ENCODE peak calls at places on chromosome 17, in five cellular contexts. I is A549, Z is stomach, Y is GM23338, P is thyroid gland. G is an unnamed sample.

GRCh38 chr17:39152134-39152884 is 872 bp upstream of the PLXDC1 start:
- DNase-seq in I (no peak), Z (no peak), Y (no peak), P (no peak), G (no peak)

GRCh38 chr17:28221751-28222414 is 97.1 kb upstream of the TMEM97 start:
- DNase-seq in I (no peak), Z (no peak), Y (no peak), P (no peak), G (no peak)

GRCh38 chr17:10072556-10072955 is 125.8 kb downstream of the GAS7 start:
- DNase-seq in I (no peak), Z (no peak), Y (no peak), P (no peak), G (no peak)

GRCh38 chr17:8494506-8495111 is 58.9 kb downstream of the NDEL1 start:
- DNase-seq in I (no peak), Z (no peak), Y (no peak), P (no peak), G (no peak)

GRCh38 chr17:45958307-45958706 is 40.7 kb upstream of the STH start:
- DNase-seq in I (no peak), Z (no peak), Y (no peak), P (no peak), G (no peak)

GRCh38 chr17:9750488-9750887 is 40.9 kb downstream of the DHRS7C start:
- DNase-seq in I (no peak), Z (no peak), Y (no peak), P (no peak), G (no peak)

GRCh38 chr17:27751166-27751565 is 49.2 kb downstream of the NOS2 start:
- DNase-seq in I (no peak), Z (no peak), Y (no peak), P (no peak), G (no peak)

GRCh38 chr17:78921437-78921971 is 3.7 kb downstream of the TIMP2 start:
- DNase-seq in I (no peak), Z (no peak), Y (no peak), P (no peak), G (no peak)

GRCh38 chr17:82781894-82782274 is 30.0 kb downstream of the TBCD start:
- DNase-seq in I (peak; percentile 72), Z (peak; percentile 89), Y (peak; percentile 82), P (peak; percentile 89), G (peak; percentile 96)

GRCh38 chr17:51238253-51238887 is 21.5 kb downstream of the MBTD1 start:
- DNase-seq in I (no peak), Z (no peak), Y (no peak), P (no peak), G (peak; percentile 50)

GRCh38 chr17:79440251-79440650 is 170.6 kb downstream of the RBFOX3 start:
- DNase-seq in I (no peak), Z (no peak), Y (no peak), P (no peak), G (no peak)

GRCh38 chr17:35578195-35578928 is at the start of gene PEX12:
- DNase-seq in I (peak; percentile 89), Z (peak; percentile 88), Y (peak; percentile 95), P (peak; percentile 93), G (peak; percentile 85)

GRCh38 chr17:58084317-58084981 is 1.2 kb downstream of the DYNLL2 start:
- DNase-seq in I (peak; percentile 61), Z (peak; percentile 61), Y (peak; percentile 72), P (peak; percentile 54), G (peak; percentile 61)
- TF ChIP-seq CTCF in I (peak; percentile 44), Z (no peak), Y (peak; percentile 55), P (no peak), G (peak; percentile 27)

DNA sequence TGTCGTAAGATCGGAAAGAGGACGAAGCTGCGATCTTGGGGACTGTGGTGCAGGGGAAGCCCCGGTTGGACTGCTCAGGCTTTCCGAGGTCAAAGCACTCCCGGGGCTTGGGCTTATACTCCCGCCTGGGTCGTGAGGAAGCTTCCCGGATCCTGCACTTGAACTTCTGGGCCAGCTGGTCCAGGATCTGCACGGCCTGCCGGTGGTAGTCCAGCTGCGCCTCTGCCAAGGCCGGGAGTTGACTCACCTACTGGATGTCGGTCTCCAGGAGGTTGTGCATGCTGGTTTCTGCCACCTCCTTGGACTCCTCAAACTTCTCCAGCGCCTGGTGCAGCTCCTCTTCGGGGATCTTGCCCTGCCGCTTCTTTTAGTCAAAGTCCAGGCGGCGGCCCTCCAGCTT is 99.2 kb downstream of the KPNA2 start:
- DNase-seq in I (no peak), Z (no peak), Y (no peak), P (no peak), G (no peak)
- TF ChIP-seq CTCF in I (no peak), Z (no peak), Y (no peak), P (no peak), G (no peak)

DNA sequence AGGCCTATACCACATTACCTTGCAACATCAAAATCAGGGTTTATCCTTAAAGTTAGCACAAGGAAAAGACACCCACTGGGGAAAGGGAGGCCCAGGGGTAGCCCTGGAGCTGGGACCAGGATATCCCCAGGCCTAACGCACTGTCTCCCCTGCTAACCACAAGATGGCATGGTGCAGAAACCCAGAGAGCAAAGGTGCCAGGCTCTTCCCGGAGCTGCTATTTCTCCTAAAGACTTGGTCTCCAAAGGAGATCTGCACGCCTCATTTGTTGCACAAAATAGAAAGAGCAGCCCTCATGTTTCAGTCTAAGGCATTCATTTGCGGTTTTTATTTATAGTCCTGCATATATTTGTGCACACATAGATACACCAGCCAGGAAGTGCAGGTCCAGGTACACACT is 408.6 kb downstream of the SOX9 start:
- DNase-seq in I (no peak), Z (no peak), Y (no peak), P (no peak), G (no peak)
- TF ChIP-seq CTCF in I (no peak), Z (no peak), Y (no peak), P (no peak), G (no peak)

DNA sequence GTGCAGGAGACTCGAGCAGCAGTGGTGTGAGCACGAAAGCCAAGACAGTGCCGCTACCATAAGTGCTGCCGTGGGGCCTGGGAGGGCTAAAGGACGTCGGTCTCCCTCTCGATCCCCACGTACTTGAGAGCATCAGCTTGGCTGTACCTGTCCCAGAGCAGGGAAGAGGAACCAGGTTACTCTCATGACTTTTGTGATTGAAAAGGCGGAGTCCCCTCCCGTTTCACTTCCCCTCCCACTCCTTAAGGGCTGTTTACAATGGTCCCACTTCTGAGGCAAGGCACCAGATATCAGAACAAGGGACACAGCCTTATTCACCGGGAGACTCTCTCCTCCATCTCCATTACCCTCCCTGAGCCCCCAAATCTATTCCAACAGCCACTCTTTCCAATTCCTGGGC is 20.1 kb downstream of the CNTNAP1 start:
- DNase-seq in I (no peak), Z (no peak), Y (no peak), P (no peak), G (peak; percentile 49)
- TF ChIP-seq CTCF in I (no peak), Z (no peak), Y (no peak), P (no peak), G (no peak)

DNA sequence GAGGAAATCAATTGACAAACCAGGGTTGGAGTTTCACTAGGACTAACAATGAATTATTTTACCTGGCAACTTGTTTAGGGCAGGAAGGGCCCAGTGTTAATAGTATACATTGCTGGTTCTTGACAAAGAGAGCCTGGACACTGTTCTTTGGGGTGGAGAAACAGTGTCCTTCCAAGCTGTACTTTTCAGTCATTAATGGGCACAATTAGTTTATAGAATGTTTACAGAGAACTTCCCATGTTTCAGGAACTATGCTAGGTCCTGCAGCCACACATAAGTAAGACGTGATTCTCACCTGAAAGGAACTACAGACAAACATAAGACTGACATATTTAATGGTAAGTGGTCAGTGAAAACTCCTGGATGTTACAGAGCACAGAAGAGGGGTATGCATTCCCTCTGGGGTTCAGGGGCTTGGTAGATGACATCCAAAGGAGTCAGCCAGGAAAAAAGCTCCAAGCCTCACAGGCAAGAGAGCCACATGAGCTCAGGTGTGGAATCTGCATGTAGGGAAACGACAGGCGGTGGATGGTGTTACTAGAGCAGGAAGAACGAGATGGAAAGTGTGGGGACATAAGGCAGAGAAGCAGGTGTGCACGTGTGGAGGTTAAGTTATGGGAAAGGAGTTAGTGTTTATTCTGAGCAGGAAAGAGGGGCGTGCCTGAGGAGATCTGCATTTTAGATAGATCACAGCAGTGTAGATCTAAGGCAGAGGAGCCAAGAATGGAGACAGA is 3.8 kb upstream of the DYNLL2 start:
- DNase-seq in I (no peak), Z (no peak), Y (no peak), P (no peak), G (no peak)
- TF ChIP-seq CTCF in I (no peak), Z (no peak), Y (no peak), P (no peak), G (no peak)

GRCh38 chr17:11293480-11293879 is 52.5 kb downstream of the SHISA6 start:
- DNase-seq in I (no peak), Z (no peak), Y (no peak), P (no peak), G (no peak)

GRCh38 chr17:11294826-11295225 is 53.8 kb downstream of the SHISA6 start:
- DNase-seq in I (no peak), Z (no peak), Y (no peak), P (no peak), G (no peak)

GRCh38 chr17:11300201-11300600 is 59.2 kb downstream of the SHISA6 start:
- DNase-seq in I (no peak), Z (no peak), Y (no peak), P (no peak), G (no peak)

GRCh38 chr17:11298401-11298800 is 57.4 kb downstream of the SHISA6 start:
- DNase-seq in I (no peak), Z (no peak), Y (no peak), P (no peak), G (no peak)

GRCh38 chr17:11296994-11297393 is 56.0 kb downstream of the SHISA6 start:
- DNase-seq in I (peak; percentile 44), Z (no peak), Y (no peak), P (no peak), G (no peak)
- TF ChIP-seq CTCF in I (peak; percentile 47), Z (peak; percentile 61), Y (peak; percentile 10), P (no peak), G (no peak)

GRCh38 chr17:48068491-48068961 is 20.4 kb downstream of the NFE2L1 start:
- DNase-seq in I (peak; percentile 65), Z (no peak), Y (peak; percentile 82), P (no peak), G (no peak)
- TF ChIP-seq CTCF in I (no peak), Z (no peak), Y (peak; percentile 57), P (no peak), G (no peak)

GRCh38 chr17:66906321-66907278 is 57.9 kb upstream of the CACNG4 start:
- DNase-seq in I (peak; percentile 88), Z (peak; percentile 91), Y (peak; percentile 87), P (peak; percentile 85), G (peak; percentile 79)
- TF ChIP-seq CTCF in I (peak; percentile 96), Z (peak; percentile 88), Y (peak; percentile 85), P (peak; percentile 57), G (peak; percentile 81)

GRCh38 chr17:71237903-71238538 is 882.8 kb upstream of the SOX9 start:
- DNase-seq in I (peak; percentile 37), Z (no peak), Y (no peak), P (no peak), G (no peak)
- TF ChIP-seq CTCF in I (peak; percentile 43), Z (no peak), Y (peak; percentile 11), P (no peak), G (no peak)

G was measured in GM13976.